ENCODE peak calls at places on chromosomes 13 and 19, in eight cellular contexts. One of them, this sample, is unnamed.

GRCh38 chr13:27403252-27403678 is 21.2 kb upstream of the GTF3A start:
- DNase-seq in stimulated activated CD4-positive, alpha-beta T cell treated with anti-CD3 and anti-CD28 coated beads, Interleukin-2, amount 100 ng/mL, for 48 hours: no peak
- DNase-seq in thyroid gland: no peak
- DNase-seq in activated CD4-positive, alpha-beta T cell treated with anti-CD3 and anti-CD28 coated beads for 24 hours: no peak
- DNase-seq in left ventricle myocardium inferior: no peak
- DNase-seq in fibroblast of the conjunctiva: no peak
- DNase-seq in progenitor cell of endocrine pancreas: no peak
- DNase-seq in glutamatergic neuron: no peak
- DNase-seq in this sample: no peak

GRCh38 chr13:24985102-24985501 is 110.8 kb upstream of the PABPC3 start:
- DNase-seq in stimulated activated CD4-positive, alpha-beta T cell treated with anti-CD3 and anti-CD28 coated beads, Interleukin-2, amount 100 ng/mL, for 48 hours: no peak
- DNase-seq in activated CD4-positive, alpha-beta T cell treated with anti-CD3 and anti-CD28 coated beads for 24 hours: no peak
- DNase-seq in glutamatergic neuron: no peak
- DNase-seq in thyroid gland: no peak
- DNase-seq in progenitor cell of endocrine pancreas: no peak
- DNase-seq in left ventricle myocardium inferior: no peak
- DNase-seq in fibroblast of the conjunctiva: no peak
- DNase-seq in this sample: no peak

GRCh38 chr19:35775298-35776101 is at the start of gene ARHGAP33:
- DNase-seq in activated CD4-positive, alpha-beta T cell treated with anti-CD3 and anti-CD28 coated beads for 24 hours: peak
- DNase-seq in progenitor cell of endocrine pancreas: peak
- DNase-seq in thyroid gland: peak
- DNase-seq in glutamatergic neuron: peak
- DNase-seq in left ventricle myocardium inferior: peak
- DNase-seq in stimulated activated CD4-positive, alpha-beta T cell treated with anti-CD3 and anti-CD28 coated beads, Interleukin-2, amount 100 ng/mL, for 48 hours: peak
- DNase-seq in fibroblast of the conjunctiva: peak
- DNase-seq in this sample: peak

GRCh38 chr13:37662624-37663023 is 64.1 kb upstream of the POSTN start:
- DNase-seq in progenitor cell of endocrine pancreas: no peak
- DNase-seq in glutamatergic neuron: no peak
- DNase-seq in left ventricle myocardium inferior: no peak
- DNase-seq in activated CD4-positive, alpha-beta T cell treated with anti-CD3 and anti-CD28 coated beads for 24 hours: no peak
- DNase-seq in thyroid gland: no peak
- DNase-seq in stimulated activated CD4-positive, alpha-beta T cell treated with anti-CD3 and anti-CD28 coated beads, Interleukin-2, amount 100 ng/mL, for 48 hours: no peak
- DNase-seq in fibroblast of the conjunctiva: no peak
- DNase-seq in this sample: no peak

GRCh38 chr13:101579291-101579802 is 126.9 kb downstream of the ITGBL1 start:
- DNase-seq in stimulated activated CD4-positive, alpha-beta T cell treated with anti-CD3 and anti-CD28 coated beads, Interleukin-2, amount 100 ng/mL, for 48 hours: no peak
- DNase-seq in activated CD4-positive, alpha-beta T cell treated with anti-CD3 and anti-CD28 coated beads for 24 hours: no peak
- DNase-seq in progenitor cell of endocrine pancreas: no peak
- DNase-seq in fibroblast of the conjunctiva: no peak
- DNase-seq in glutamatergic neuron: peak
- DNase-seq in thyroid gland: no peak
- DNase-seq in left ventricle myocardium inferior: no peak
- DNase-seq in this sample: peak

GRCh38 chr19:45137179-45137761 is 23.5 kb downstream of the NKPD1 start:
- DNase-seq in stimulated activated CD4-positive, alpha-beta T cell treated with anti-CD3 and anti-CD28 coated beads, Interleukin-2, amount 100 ng/mL, for 48 hours: no peak
- DNase-seq in thyroid gland: no peak
- DNase-seq in left ventricle myocardium inferior: peak
- DNase-seq in activated CD4-positive, alpha-beta T cell treated with anti-CD3 and anti-CD28 coated beads for 24 hours: no peak
- DNase-seq in glutamatergic neuron: no peak
- DNase-seq in progenitor cell of endocrine pancreas: no peak
- DNase-seq in fibroblast of the conjunctiva: no peak
- DNase-seq in this sample: peak

GRCh38 chr13:25421602-25422001 is 49.8 kb downstream of the ATP8A2 start:
- DNase-seq in progenitor cell of endocrine pancreas: no peak
- DNase-seq in fibroblast of the conjunctiva: no peak
- DNase-seq in glutamatergic neuron: no peak
- DNase-seq in stimulated activated CD4-positive, alpha-beta T cell treated with anti-CD3 and anti-CD28 coated beads, Interleukin-2, amount 100 ng/mL, for 48 hours: no peak
- DNase-seq in activated CD4-positive, alpha-beta T cell treated with anti-CD3 and anti-CD28 coated beads for 24 hours: no peak
- DNase-seq in thyroid gland: no peak
- DNase-seq in left ventricle myocardium inferior: no peak
- DNase-seq in this sample: no peak

GRCh38 chr19:16861875-16862274 is 26.9 kb upstream of the F2RL3 start:
- DNase-seq in glutamatergic neuron: no peak
- DNase-seq in fibroblast of the conjunctiva: no peak
- DNase-seq in stimulated activated CD4-positive, alpha-beta T cell treated with anti-CD3 and anti-CD28 coated beads, Interleukin-2, amount 100 ng/mL, for 48 hours: no peak
- DNase-seq in progenitor cell of endocrine pancreas: no peak
- DNase-seq in activated CD4-positive, alpha-beta T cell treated with anti-CD3 and anti-CD28 coated beads for 24 hours: no peak
- DNase-seq in left ventricle myocardium inferior: no peak
- DNase-seq in thyroid gland: no peak
- DNase-seq in this sample: no peak

GRCh38 chr13:21625366-21625765 is 21.4 kb upstream of the MICU2 start:
- DNase-seq in fibroblast of the conjunctiva: peak
- DNase-seq in thyroid gland: no peak
- DNase-seq in progenitor cell of endocrine pancreas: no peak
- DNase-seq in activated CD4-positive, alpha-beta T cell treated with anti-CD3 and anti-CD28 coated beads for 24 hours: no peak
- DNase-seq in glutamatergic neuron: no peak
- DNase-seq in left ventricle myocardium inferior: no peak
- DNase-seq in stimulated activated CD4-positive, alpha-beta T cell treated with anti-CD3 and anti-CD28 coated beads, Interleukin-2, amount 100 ng/mL, for 48 hours: no peak
- DNase-seq in this sample: peak

GRCh38 chr19:51259348-51260245 is 8.7 kb downstream of the SIGLECL1 start:
- DNase-seq in fibroblast of the conjunctiva: peak
- DNase-seq in glutamatergic neuron: peak
- DNase-seq in progenitor cell of endocrine pancreas: no peak
- DNase-seq in activated CD4-positive, alpha-beta T cell treated with anti-CD3 and anti-CD28 coated beads for 24 hours: peak
- DNase-seq in stimulated activated CD4-positive, alpha-beta T cell treated with anti-CD3 and anti-CD28 coated beads, Interleukin-2, amount 100 ng/mL, for 48 hours: peak
- DNase-seq in thyroid gland: peak
- DNase-seq in left ventricle myocardium inferior: peak
- DNase-seq in this sample: peak

GRCh38 chr13:38386421-38386820 is 36.8 kb downstream of the UFM1 start:
- DNase-seq in progenitor cell of endocrine pancreas: no peak
- DNase-seq in activated CD4-positive, alpha-beta T cell treated with anti-CD3 and anti-CD28 coated beads for 24 hours: no peak
- DNase-seq in stimulated activated CD4-positive, alpha-beta T cell treated with anti-CD3 and anti-CD28 coated beads, Interleukin-2, amount 100 ng/mL, for 48 hours: no peak
- DNase-seq in glutamatergic neuron: no peak
- DNase-seq in left ventricle myocardium inferior: no peak
- DNase-seq in thyroid gland: no peak
- DNase-seq in fibroblast of the conjunctiva: no peak
- DNase-seq in this sample: no peak

GRCh38 chr19:33085570-33086128 is 4.7 kb downstream of the GPATCH1 start:
- DNase-seq in glutamatergic neuron: no peak
- DNase-seq in fibroblast of the conjunctiva: no peak
- DNase-seq in activated CD4-positive, alpha-beta T cell treated with anti-CD3 and anti-CD28 coated beads for 24 hours: no peak
- DNase-seq in left ventricle myocardium inferior: no peak
- DNase-seq in progenitor cell of endocrine pancreas: no peak
- DNase-seq in thyroid gland: no peak
- DNase-seq in stimulated activated CD4-positive, alpha-beta T cell treated with anti-CD3 and anti-CD28 coated beads, Interleukin-2, amount 100 ng/mL, for 48 hours: no peak
- DNase-seq in this sample: no peak

GRCh38 chr19:39408392-39409206 is 2.0 kb downstream of the ZFP36 start:
- DNase-seq in glutamatergic neuron: no peak
- DNase-seq in fibroblast of the conjunctiva: no peak
- DNase-seq in thyroid gland: peak
- DNase-seq in stimulated activated CD4-positive, alpha-beta T cell treated with anti-CD3 and anti-CD28 coated beads, Interleukin-2, amount 100 ng/mL, for 48 hours: no peak
- DNase-seq in progenitor cell of endocrine pancreas: no peak
- DNase-seq in activated CD4-positive, alpha-beta T cell treated with anti-CD3 and anti-CD28 coated beads for 24 hours: no peak
- DNase-seq in left ventricle myocardium inferior: no peak
- DNase-seq in this sample: no peak

GRCh38 chr19:49441210-49441959 is at the start of gene SLC17A7:
- DNase-seq in left ventricle myocardium inferior: peak
- DNase-seq in progenitor cell of endocrine pancreas: no peak
- DNase-seq in activated CD4-positive, alpha-beta T cell treated with anti-CD3 and anti-CD28 coated beads for 24 hours: no peak
- DNase-seq in thyroid gland: no peak
- DNase-seq in fibroblast of the conjunctiva: no peak
- DNase-seq in stimulated activated CD4-positive, alpha-beta T cell treated with anti-CD3 and anti-CD28 coated beads, Interleukin-2, amount 100 ng/mL, for 48 hours: no peak
- DNase-seq in glutamatergic neuron: peak
- DNase-seq in this sample: peak

GRCh38 chr19:16618248-16618647 is 9.8 kb downstream of the MED26 start:
- DNase-seq in progenitor cell of endocrine pancreas: no peak
- DNase-seq in glutamatergic neuron: no peak
- DNase-seq in activated CD4-positive, alpha-beta T cell treated with anti-CD3 and anti-CD28 coated beads for 24 hours: no peak
- DNase-seq in left ventricle myocardium inferior: no peak
- DNase-seq in stimulated activated CD4-positive, alpha-beta T cell treated with anti-CD3 and anti-CD28 coated beads, Interleukin-2, amount 100 ng/mL, for 48 hours: no peak
- DNase-seq in fibroblast of the conjunctiva: no peak
- DNase-seq in thyroid gland: no peak
- DNase-seq in this sample: no peak

GRCh38 chr19:1252221-1252817 is 3.9 kb downstream of the MIDN start:
- DNase-seq in left ventricle myocardium inferior: peak
- DNase-seq in activated CD4-positive, alpha-beta T cell treated with anti-CD3 and anti-CD28 coated beads for 24 hours: no peak
- DNase-seq in glutamatergic neuron: no peak
- DNase-seq in fibroblast of the conjunctiva: peak
- DNase-seq in progenitor cell of endocrine pancreas: no peak
- DNase-seq in thyroid gland: peak
- DNase-seq in stimulated activated CD4-positive, alpha-beta T cell treated with anti-CD3 and anti-CD28 coated beads, Interleukin-2, amount 100 ng/mL, for 48 hours: no peak
- DNase-seq in this sample: peak